ENCODE peak calls at places on chromosomes 7 and 10, in four cellular contexts. One of them, this sample, is unnamed.

GRCh38 chr7:2011266-2012043 is 221.3 kb downstream of the MAD1L1 start:
- DNase-seq in AG10803: no peak
- DNase-seq in HFFc6: no peak
- DNase-seq in chondrocyte: peak
- DNase-seq in this sample: no peak

GRCh38 chr10:62037890-62038608 is 136.6 kb downstream of the ARID5B start:
- DNase-seq in AG10803: no peak
- DNase-seq in HFFc6: no peak
- DNase-seq in chondrocyte: no peak
- DNase-seq in this sample: no peak

GRCh38 chr10:11401314-11402222 is 209.9 kb downstream of the USP6NL start:
- DNase-seq in AG10803: no peak
- DNase-seq in HFFc6: no peak
- DNase-seq in chondrocyte: no peak
- DNase-seq in this sample: no peak

GRCh38 chr10:61943699-61944444 is 42.4 kb downstream of the ARID5B start:
- DNase-seq in AG10803: peak
- DNase-seq in HFFc6: peak
- DNase-seq in chondrocyte: no peak
- DNase-seq in this sample: no peak

GRCh38 chr10:114551310-114551972 is 106.6 kb downstream of the ABLIM1 start:
- DNase-seq in AG10803: no peak
- DNase-seq in HFFc6: no peak
- DNase-seq in chondrocyte: no peak
- DNase-seq in this sample: no peak

GRCh38 chr7:6121141-6121540 is 90.0 kb downstream of the ANKRD61 start:
- DNase-seq in AG10803: no peak
- DNase-seq in HFFc6: peak
- DNase-seq in chondrocyte: no peak
- DNase-seq in this sample: no peak

GRCh38 chr10:44647877-44648542 is 263.1 kb upstream of the CXCL12 start:
- DNase-seq in AG10803: peak
- DNase-seq in HFFc6: peak
- DNase-seq in chondrocyte: no peak
- DNase-seq in this sample: peak

GRCh38 chr10:21191512-21191911 is 294.4 kb upstream of the NEBL start:
- DNase-seq in AG10803: no peak
- DNase-seq in HFFc6: no peak
- DNase-seq in chondrocyte: no peak
- DNase-seq in this sample: no peak

GRCh38 chr7:40329601-40330153 is 194.9 kb downstream of the SUGCT start:
- DNase-seq in AG10803: peak
- DNase-seq in HFFc6: peak
- DNase-seq in chondrocyte: no peak
- DNase-seq in this sample: peak

GRCh38 chr7:115672024-115672423 is 358.5 kb downstream of the TFEC start:
- DNase-seq in AG10803: peak
- DNase-seq in HFFc6: peak
- DNase-seq in chondrocyte: no peak
- DNase-seq in this sample: no peak

GRCh38 chr7:148335790-148336189 is 254.8 kb upstream of the C7orf33 start:
- DNase-seq in AG10803: no peak
- DNase-seq in HFFc6: no peak
- DNase-seq in chondrocyte: no peak
- DNase-seq in this sample: no peak

GRCh38 chr10:127210936-127211335 is 14.5 kb upstream of the INSYN2A start:
- DNase-seq in AG10803: no peak
- DNase-seq in HFFc6: no peak
- DNase-seq in chondrocyte: no peak
- DNase-seq in this sample: no peak

GRCh38 chr7:19754521-19755116 is 18.8 kb downstream of the TMEM196 start:
- DNase-seq in AG10803: peak
- DNase-seq in HFFc6: no peak
- DNase-seq in chondrocyte: no peak
- DNase-seq in this sample: peak

GRCh38 chr10:123270221-123270620 is 116.0 kb downstream of the BUB3 start:
- DNase-seq in AG10803: peak
- DNase-seq in HFFc6: peak
- DNase-seq in chondrocyte: no peak
- DNase-seq in this sample: no peak

GRCh38 chr10:34526758-34527730 is 288.1 kb downstream of the PARD3 start:
- DNase-seq in AG10803: peak
- DNase-seq in HFFc6: peak
- DNase-seq in chondrocyte: no peak
- DNase-seq in this sample: peak

GRCh38 chr7:6487184-6487545 is 39.4 kb upstream of the DAGLB start:
- DNase-seq in AG10803: no peak
- DNase-seq in HFFc6: no peak
- DNase-seq in chondrocyte: no peak
- DNase-seq in this sample: no peak

GRCh38 chr7:730501-731439 is 3.7 kb upstream of the PRKAR1B start:
- DNase-seq in AG10803: no peak
- DNase-seq in HFFc6: no peak
- DNase-seq in chondrocyte: peak
- DNase-seq in this sample: no peak

GRCh38 chr10:98664329-98665042 is 217.8 kb upstream of the HPS1 start:
- DNase-seq in AG10803: peak
- DNase-seq in HFFc6: no peak
- DNase-seq in chondrocyte: no peak
- DNase-seq in this sample: peak

GRCh38 chr7:69684955-69685631 is 86.8 kb downstream of the AUTS2 start:
- DNase-seq in AG10803: no peak
- DNase-seq in HFFc6: no peak
- DNase-seq in chondrocyte: no peak
- DNase-seq in this sample: no peak

GRCh38 chr7:135684134-135684533 is 21.8 kb downstream of the STMP1 start:
- DNase-seq in AG10803: peak
- DNase-seq in HFFc6: peak
- DNase-seq in chondrocyte: no peak
- DNase-seq in this sample: no peak

GRCh38 chr10:128036011-128036615 is 90.1 kb downstream of the MKI67 start:
- DNase-seq in AG10803: no peak
- DNase-seq in HFFc6: no peak
- DNase-seq in chondrocyte: peak
- DNase-seq in this sample: no peak

GRCh38 chr7:48298779-48299178 is 127.5 kb downstream of the ABCA13 start:
- DNase-seq in AG10803: peak
- DNase-seq in HFFc6: peak
- DNase-seq in chondrocyte: no peak
- DNase-seq in this sample: no peak

GRCh38 chr7:134075799-134076198 is 51.3 kb upstream of the LRGUK start:
- DNase-seq in AG10803: no peak
- DNase-seq in HFFc6: no peak
- DNase-seq in chondrocyte: no peak
- DNase-seq in this sample: no peak

GRCh38 chr7:31562002-31562401 is 48.1 kb downstream of the ITPRID1 start:
- DNase-seq in AG10803: no peak
- DNase-seq in HFFc6: no peak
- DNase-seq in chondrocyte: no peak
- DNase-seq in this sample: no peak

GRCh38 chr7:42097756-42098155 is 139.3 kb downstream of the GLI3 start:
- DNase-seq in AG10803: peak
- DNase-seq in HFFc6: peak
- DNase-seq in chondrocyte: no peak
- DNase-seq in this sample: peak

GRCh38 chr7:137081694-137082093 is 213.2 kb downstream of the CHRM2 start:
- DNase-seq in AG10803: peak
- DNase-seq in HFFc6: peak
- DNase-seq in chondrocyte: no peak
- DNase-seq in this sample: peak

GRCh38 chr10:116691544-116692126 is 50.7 kb downstream of the HSPA12A start:
- DNase-seq in AG10803: no peak
- DNase-seq in HFFc6: no peak
- DNase-seq in chondrocyte: no peak
- DNase-seq in this sample: no peak

GRCh38 chr10:116690356-116691078 is 51.8 kb downstream of the HSPA12A start:
- DNase-seq in AG10803: no peak
- DNase-seq in HFFc6: no peak
- DNase-seq in chondrocyte: no peak
- DNase-seq in this sample: no peak

GRCh38 chr10:116691079-116691398 is 51.3 kb downstream of the HSPA12A start:
- DNase-seq in AG10803: no peak
- DNase-seq in HFFc6: no peak
- DNase-seq in chondrocyte: no peak
- DNase-seq in this sample: no peak

GRCh38 chr10:116694253-116694926 is 48.0 kb downstream of the HSPA12A start:
- DNase-seq in AG10803: no peak
- DNase-seq in HFFc6: no peak
- DNase-seq in chondrocyte: no peak
- DNase-seq in this sample: no peak

DNA sequence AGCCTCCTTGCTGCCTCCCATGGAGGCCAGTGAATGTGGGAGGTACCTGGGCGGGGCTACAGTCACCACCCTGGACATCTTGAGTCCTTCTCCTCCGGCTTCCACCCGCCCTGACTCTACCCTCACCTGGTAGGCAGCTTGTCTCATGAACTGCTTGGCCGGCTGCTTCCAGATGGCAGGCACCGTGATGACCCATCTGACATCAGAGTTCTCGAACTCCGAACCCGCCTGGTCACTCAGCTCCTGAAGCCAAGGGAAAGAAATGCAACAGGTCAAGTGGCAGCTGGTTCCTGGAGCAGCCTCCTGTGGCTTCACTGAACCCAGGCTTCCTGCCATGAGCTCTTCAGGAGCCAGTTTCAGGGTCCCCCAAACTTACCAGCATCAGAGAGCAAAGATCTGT is 50.1 kb downstream of the HSPA12A start:
- DNase-seq in AG10803: no peak
- DNase-seq in HFFc6: no peak
- DNase-seq in chondrocyte: no peak
- DNase-seq in this sample: no peak
- TF ChIP-seq CTCF in AG10803: no peak
- TF ChIP-seq CTCF in HFFc6: no peak
- TF ChIP-seq CTCF in chondrocyte: no peak
- TF ChIP-seq CTCF in this sample: no peak

GRCh38 chr7:36312915-36313334 is 76.7 kb upstream of the ANLN start:
- DNase-seq in AG10803: no peak
- DNase-seq in HFFc6: no peak
- DNase-seq in chondrocyte: no peak
- DNase-seq in this sample: no peak

GRCh38 chr7:36311539-36311938 is 78.1 kb upstream of the ANLN start:
- DNase-seq in AG10803: no peak
- DNase-seq in HFFc6: no peak
- DNase-seq in chondrocyte: no peak
- DNase-seq in this sample: no peak

GRCh38 chr7:36313607-36314006 is 76.1 kb upstream of the ANLN start:
- DNase-seq in AG10803: no peak
- DNase-seq in HFFc6: no peak
- DNase-seq in chondrocyte: no peak
- DNase-seq in this sample: no peak

GRCh38 chr7:36310897-36311296 is 78.8 kb upstream of the ANLN start:
- DNase-seq in AG10803: no peak
- DNase-seq in HFFc6: no peak
- DNase-seq in chondrocyte: no peak
- DNase-seq in this sample: no peak

DNA sequence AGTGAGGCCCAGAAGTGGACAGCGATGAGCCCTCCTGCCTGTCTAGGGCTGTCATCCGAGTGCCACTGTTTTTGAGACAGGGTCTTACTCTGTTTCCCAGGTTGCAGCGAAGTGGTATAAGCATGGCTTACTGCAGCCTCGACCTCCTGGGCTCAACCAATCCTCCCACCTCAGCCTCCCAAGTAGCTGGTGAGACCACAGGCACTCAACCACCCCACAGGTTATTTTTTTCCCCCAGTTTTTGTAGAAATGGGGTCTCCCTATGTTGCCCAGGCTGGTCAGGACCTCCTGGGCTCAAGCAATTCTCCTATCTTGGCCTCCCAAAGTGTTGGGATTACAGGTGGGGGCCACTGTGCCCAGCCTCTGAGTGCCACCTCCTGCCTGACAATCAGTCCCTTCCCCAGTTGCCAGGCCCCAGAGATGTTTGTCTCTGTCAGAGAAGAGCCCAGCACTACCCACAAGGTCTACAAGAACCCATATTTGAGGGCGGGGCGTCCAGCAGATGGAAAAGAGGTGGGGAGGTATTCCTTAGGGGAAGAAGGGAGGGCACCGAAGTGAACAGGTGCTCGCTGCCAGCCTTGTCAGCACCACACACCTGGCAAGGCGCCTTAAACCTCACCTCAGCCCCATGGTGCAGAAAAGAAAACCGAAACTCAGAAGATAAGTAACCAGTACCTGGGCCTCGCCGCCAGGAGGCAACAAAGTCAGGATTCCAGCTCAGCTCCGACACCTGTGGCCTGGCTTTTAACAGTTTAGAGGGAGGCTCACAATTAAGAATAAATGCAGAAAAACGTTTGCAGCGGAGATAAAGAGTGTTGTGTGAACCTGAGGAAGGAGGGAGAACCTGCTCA is 77.4 kb upstream of the ANLN start:
- DNase-seq in AG10803: no peak
- DNase-seq in HFFc6: no peak
- DNase-seq in chondrocyte: no peak
- DNase-seq in this sample: no peak
- TF ChIP-seq CTCF in AG10803: no peak
- TF ChIP-seq CTCF in HFFc6: no peak
- TF ChIP-seq CTCF in chondrocyte: peak
- TF ChIP-seq CTCF in this sample: no peak

DNA sequence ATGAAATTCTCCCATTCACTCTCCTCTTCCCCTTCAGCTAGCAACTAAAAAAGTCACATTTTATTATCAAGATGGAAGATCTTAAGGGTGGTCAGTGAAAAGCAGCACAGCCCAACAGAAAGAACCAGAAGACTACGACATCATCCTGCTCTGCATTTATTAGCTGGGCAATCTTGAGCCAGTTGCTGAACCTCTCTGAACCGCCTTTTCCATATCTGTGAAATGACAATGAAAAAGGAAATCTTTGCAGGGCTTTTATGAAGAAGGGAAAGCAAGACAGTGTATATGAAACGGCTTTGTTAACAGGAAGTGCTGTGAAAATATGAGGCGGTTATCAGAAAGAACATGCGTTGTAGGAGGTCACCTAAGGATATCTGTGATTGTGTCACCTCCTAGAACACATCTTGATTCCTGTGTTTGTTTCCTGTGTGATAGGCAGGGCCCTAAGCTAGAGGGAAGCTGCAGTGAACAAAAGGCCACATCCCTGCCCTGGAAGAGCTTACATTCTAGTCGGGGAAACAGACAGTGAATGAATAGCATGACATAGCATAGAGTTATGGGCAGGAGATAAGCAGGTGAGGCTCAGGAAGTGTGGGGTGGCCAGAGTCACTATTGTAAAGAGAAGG is 36.0 kb upstream of the KCNMA1 start:
- DNase-seq in AG10803: no peak
- DNase-seq in HFFc6: no peak
- DNase-seq in chondrocyte: no peak
- DNase-seq in this sample: no peak
- TF ChIP-seq CTCF in AG10803: no peak
- TF ChIP-seq CTCF in HFFc6: no peak
- TF ChIP-seq CTCF in chondrocyte: no peak
- TF ChIP-seq CTCF in this sample: no peak

DNA sequence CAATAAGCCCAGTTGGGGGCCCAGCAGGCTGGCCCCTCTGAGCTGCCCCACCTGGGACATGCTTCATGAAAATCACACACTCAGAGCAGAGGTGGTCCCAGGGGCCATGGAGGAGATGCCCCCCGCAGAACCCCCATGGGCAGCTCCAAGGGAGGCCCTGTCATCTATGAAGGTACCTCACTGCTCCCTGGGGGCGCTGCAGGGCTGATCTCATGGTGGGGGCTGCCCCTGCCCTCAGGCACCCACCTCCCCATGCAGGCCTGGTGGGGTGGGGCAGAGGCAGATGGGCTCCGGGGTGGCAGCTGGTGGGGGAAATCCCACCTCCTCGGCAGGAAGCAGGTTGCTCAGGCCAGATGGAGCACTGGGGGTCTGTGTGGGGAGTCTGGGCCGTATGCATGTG is 60.5 kb downstream of the YKT6 start:
- DNase-seq in AG10803: no peak
- DNase-seq in HFFc6: no peak
- DNase-seq in chondrocyte: no peak
- DNase-seq in this sample: no peak
- TF ChIP-seq CTCF in AG10803: no peak
- TF ChIP-seq CTCF in HFFc6: peak
- TF ChIP-seq CTCF in chondrocyte: no peak
- TF ChIP-seq CTCF in this sample: no peak

This sample was measured in HFF-Myc.